ENCODE peak calls at places on chromosomes 16 and 17, in four cellular contexts. O is stimulated activated CD8-positive, alpha-beta memory T cell treated with anti-CD3 and anti-CD28 coated beads, Interleukin-4, amount 100 ng/mL, for 4 hours; S is activated CD8-positive, alpha-beta T cell treated with anti-CD3 and anti-CD28 coated beads for 36 hours; E is NCI-H460. R is an unnamed sample.

GRCh38 chr16:53502331-53503269 is at the start of gene AKTIP:
- DNase-seq in O (no peak), S (peak; percentile 76), E (no peak), R (peak; percentile 71)

GRCh38 chr16:78505544-78506371 is 406.3 kb downstream of the WWOX start:
- DNase-seq in O (no peak), S (no peak), E (no peak), R (peak; percentile 92)

GRCh38 chr16:78134944-78135619 is 35.6 kb downstream of the WWOX start:
- DNase-seq in O (no peak), S (no peak), E (no peak), R (no peak)

GRCh38 chr17:55926276-55926995 is 175.6 kb downstream of the PCTP start:
- DNase-seq in O (no peak), S (no peak), E (no peak), R (no peak)

GRCh38 chr17:77654861-77655260 is 303.6 kb upstream of the TNRC6C start:
- DNase-seq in O (no peak), S (no peak), E (no peak), R (no peak)

GRCh38 chr16:56424404-56424765 is 960 bp downstream of the AMFR start:
- DNase-seq in O (no peak), S (no peak), E (no peak), R (no peak)

GRCh38 chr16:84806256-84806889 is 13.4 kb upstream of the CRISPLD2 start:
- DNase-seq in O (no peak), S (peak; percentile 11), E (peak; percentile 8), R (peak; percentile 78)

GRCh38 chr17:12977008-12977751 is 40.6 kb downstream of the ELAC2 start:
- DNase-seq in O (no peak), S (no peak), E (no peak), R (no peak)

GRCh38 chr16:71929048-71929447 is 33.7 kb downstream of the IST1 start:
- DNase-seq in O (no peak), S (no peak), E (no peak), R (no peak)

GRCh38 chr17:74271281-74271680 is 2.8 kb upstream of the DNAI2 start:
- DNase-seq in O (no peak), S (no peak), E (no peak), R (no peak)

GRCh38 chr17:4636474-4637100 is 4.9 kb downstream of the ALOX15 start:
- DNase-seq in O (no peak), S (no peak), E (no peak), R (no peak)

GRCh38 chr17:76493505-76494167 is 7.6 kb downstream of the RHBDF2 start:
- DNase-seq in O (no peak), S (peak; percentile 54), E (no peak), R (no peak)

GRCh38 chr17:41413982-41414381 is 10.4 kb downstream of the KRT37 start:
- DNase-seq in O (no peak), S (no peak), E (no peak), R (no peak)

GRCh38 chr16:16073884-16074781 is 124.7 kb downstream of the ABCC1 start:
- DNase-seq in O (no peak), S (no peak), E (no peak), R (no peak)

GRCh38 chr16:87847467-87847784 is 21.9 kb downstream of the SLC7A5 start:
- DNase-seq in O (no peak), S (no peak), E (no peak), R (no peak)

GRCh38 chr16:89052824-89053724 is 40.6 kb upstream of the ACSF3 start:
- DNase-seq in O (no peak), S (no peak), E (peak; percentile 87), R (no peak)

GRCh38 chr17:43823350-43824084 is 9.4 kb downstream of the MPP3 start:
- DNase-seq in O (no peak), S (no peak), E (no peak), R (no peak)

GRCh38 chr16:58511933-58512815 is 3.1 kb upstream of the SETD6 start:
- DNase-seq in O (peak; percentile 60), S (peak; percentile 93), E (peak; percentile 77), R (peak; percentile 88)

GRCh38 chr16:89018605-89019158 is 41.7 kb upstream of the CBFA2T3 start:
- DNase-seq in O (no peak), S (no peak), E (no peak), R (no peak)

GRCh38 chr16:2468142-2468724 is 2.9 kb upstream of the NTN3 start:
- DNase-seq in O (no peak), S (peak; percentile 51), E (peak; percentile 25), R (peak; percentile 64)

GRCh38 chr17:70535986-70536385 is 366.7 kb downstream of the KCNJ2 start:
- DNase-seq in O (no peak), S (no peak), E (no peak), R (no peak)

GRCh38 chr16:89449726-89450335 is 40.5 kb downstream of the ANKRD11 start:
- DNase-seq in O (no peak), S (no peak), E (no peak), R (no peak)

GRCh38 chr17:54015734-54016133 is 193.0 kb downstream of the KIF2B start:
- DNase-seq in O (no peak), S (no peak), E (no peak), R (no peak)

GRCh38 chr17:2564876-2565275 is 28.6 kb upstream of the PAFAH1B1 start:
- DNase-seq in O (no peak), S (no peak), E (peak; percentile 6), R (no peak)